ENCODE peak calls at places on chromosome 19, in four cellular contexts. H, Z, M and Y are unnamed samples.

GRCh38 chr19:38039966-38040365 is 133.0 kb downstream of the SIPA1L3 start:
- DNase-seq in Z (no peak), M (no peak), H (peak; percentile 55), Y (peak; percentile 88)

GRCh38 chr19:12995596-12996541 is 594 bp downstream of the NFIX start:
- DNase-seq in Z (no peak), M (no peak), H (no peak), Y (no peak)

GRCh38 chr19:20923077-20923871 is at the start of gene ZNF85:
- DNase-seq in M (peak; percentile 83), H (peak; percentile 63), Z (peak; percentile 75), Y (peak; percentile 71)

GRCh38 chr19:56639217-56639616 is 3.7 kb upstream of the SMIM17 start:
- DNase-seq in H (no peak), M (no peak), Z (no peak), Y (no peak)

GRCh38 chr19:49560358-49560900 is 19.9 kb downstream of the NOSIP start:
- DNase-seq in H (no peak), M (no peak), Z (no peak), Y (no peak)

GRCh38 chr19:52670046-52670445 is 31.9 kb upstream of the ZNF83 start:
- DNase-seq in H (no peak), Z (no peak), M (no peak), Y (no peak)

GRCh38 chr19:5680083-5680436 is 256 bp downstream of the MICOS13 start:
- DNase-seq in Z (no peak), M (no peak), H (no peak), Y (no peak)

GRCh38 chr19:46069841-46070341 is 29.1 kb upstream of the IGFL4 start:
- DNase-seq in Z (no peak), H (peak; percentile 74), M (no peak), Y (peak; percentile 32)

GRCh38 chr19:52248256-52248655 is 21.1 kb upstream of the ZNF766 start:
- DNase-seq in Z (no peak), H (no peak), M (peak; percentile 43), Y (no peak)

GRCh38 chr19:51751655-51752054 is at the start of gene FPR1:
- DNase-seq in Z (no peak), H (no peak), M (no peak), Y (no peak)

GRCh38 chr19:55578031-55578760 is 2.5 kb downstream of the ZNF579 start:
- DNase-seq in H (no peak), Z (no peak), M (no peak), Y (no peak)

GRCh38 chr19:41886761-41887710 is 4.1 kb downstream of the ARHGEF1 start:
- DNase-seq in M (peak; percentile 47), H (no peak), Z (no peak), Y (no peak)

GRCh38 chr19:34217952-34218817 is 36.2 kb upstream of the GARRE1 start:
- DNase-seq in H (peak; percentile 93), M (peak; percentile 47), Z (no peak), Y (peak; percentile 74)

GRCh38 chr19:50332264-50333038 is 3.3 kb upstream of the KCNC3 start:
- DNase-seq in Z (peak; percentile 41), M (no peak), H (no peak), Y (no peak)

GRCh38 chr19:28445826-28446225 is 767.1 kb downstream of the UQCRFS1 start:
- DNase-seq in H (no peak), M (no peak), Z (no peak), Y (no peak)

GRCh38 chr19:46902402-46902766 is 41.6 kb downstream of the ARHGAP35 start:
- DNase-seq in Z (no peak), M (no peak), H (no peak), Y (no peak)

GRCh38 chr19:13172335-13173128 is 22.3 kb downstream of the IER2 start:
- DNase-seq in Z (no peak), M (peak; percentile 49), H (no peak), Y (no peak)

GRCh38 chr19:2774953-2775555 is 8.0 kb downstream of the SGTA start:
- DNase-seq in M (no peak), H (no peak), Z (no peak), Y (no peak)

GRCh38 chr19:33472696-33473624 is 48.6 kb downstream of the PEPD start:
- DNase-seq in Z (no peak), M (no peak), H (peak; percentile 72), Y (peak; percentile 87)

GRCh38 chr19:45515081-45515624 is 7.9 kb downstream of the VASP start:
- DNase-seq in Z (no peak), M (no peak), H (no peak), Y (no peak)

GRCh38 chr19:18470153-18470552 is 32.2 kb upstream of the ISYNA1 start:
- DNase-seq in M (no peak), H (no peak), Z (no peak), Y (no peak)

GRCh38 chr19:45439569-45440258 is 16.0 kb upstream of the ERCC1 start:
- DNase-seq in H (no peak), M (peak; percentile 85), Z (peak; percentile 72), Y (no peak)

GRCh38 chr19:55050749-55051532 is 12.0 kb downstream of the RDH13 start:
- DNase-seq in M (no peak), H (no peak), Z (no peak), Y (no peak)

GRCh38 chr19:44796701-44797115 is 12.2 kb upstream of the BCAM start:
- DNase-seq in H (no peak), Z (peak; percentile 22), M (no peak), Y (no peak)

GRCh38 chr19:18479964-18480723 is 41.7 kb downstream of the ELL start:
- DNase-seq in H (no peak), Z (no peak), M (no peak), Y (peak; percentile 53)

GRCh38 chr19:41428481-41428859 is 1.3 kb upstream of the B3GNT8 start:
- DNase-seq in Z (no peak), M (no peak), H (no peak), Y (no peak)